ENCODE peak calls at places on chromosomes 6 and 20, in eight cellular contexts. O is stimulated activated naive CD8-positive, alpha-beta T cell treated with anti-CD3 and anti-CD28 coated beads, Interleukin-15, amount 100 ng/mL, for 72 hours; Y is germinal center; K is GM03348; Q is heart right ventricle; L is astrocyte of the spinal cord; H is GM04503; X is ovary. A is an unnamed sample.

GRCh38 chr20:41910558-41910957 is 292.4 kb upstream of the CHD6 start:
- DNase-seq in O (no peak), Y (no peak), K (no peak), Q (no peak), L (no peak), H (no peak), X (no peak), A (no peak)

GRCh38 chr20:4046311-4046924 is 31.1 kb upstream of the RNF24 start:
- DNase-seq in O (no peak), Y (no peak), K (no peak), Q (no peak), L (no peak), H (no peak), X (no peak), A (no peak)

GRCh38 chr6:14396826-14397517 is 279.4 kb downstream of the CD83 start:
- DNase-seq in O (peak), Y (peak), K (peak), Q (no peak), L (peak), H (no peak), X (no peak), A (no peak)

GRCh38 chr6:155106456-155107107 is 111.5 kb downstream of the TIAM2 start:
- DNase-seq in O (no peak), Y (no peak), K (peak), Q (no peak), L (no peak), H (no peak), X (no peak), A (no peak)

GRCh38 chr6:4396032-4396431 is 260.7 kb upstream of the ECI2 start:
- DNase-seq in O (no peak), Y (no peak), K (no peak), Q (no peak), L (no peak), H (no peak), X (no peak), A (no peak)

GRCh38 chr20:1734269-1734858 is 76.8 kb upstream of the SIRPG start:
- DNase-seq in O (no peak), Y (no peak), K (peak), Q (no peak), L (peak), H (peak), X (no peak), A (no peak)

GRCh38 chr20:11569163-11569562 is 348.5 kb upstream of the BTBD3 start:
- DNase-seq in O (no peak), Y (no peak), K (no peak), Q (no peak), L (no peak), H (no peak), X (no peak), A (no peak)

GRCh38 chr20:37315293-37316110 is 26.0 kb downstream of the MANBAL start:
- DNase-seq in O (no peak), Y (peak), K (peak), Q (peak), L (peak), H (no peak), X (peak), A (no peak)

GRCh38 chr6:97497713-97498331 is 214.8 kb upstream of the MMS22L start:
- DNase-seq in O (peak), Y (peak), K (peak), Q (peak), L (peak), H (peak), X (no peak), A (peak)

GRCh38 chr6:111486921-111487320 is 3.9 kb upstream of the REV3L start:
- DNase-seq in O (no peak), Y (no peak), K (no peak), Q (no peak), L (no peak), H (no peak), X (no peak), A (no peak)

GRCh38 chr6:131822119-131822518 is 14.3 kb downstream of the ENPP1 start:
- DNase-seq in O (no peak), Y (no peak), K (no peak), Q (no peak), L (no peak), H (no peak), X (no peak), A (no peak)

GRCh38 chr6:131548441-131548840 is 24.6 kb upstream of the ARG1 start:
- DNase-seq in O (no peak), Y (no peak), K (no peak), Q (no peak), L (no peak), H (no peak), X (no peak), A (no peak)

GRCh38 chr6:170229851-170230519 is 60.9 kb downstream of the DLL1 start:
- DNase-seq in O (no peak), Y (no peak), K (no peak), Q (no peak), L (no peak), H (no peak), X (no peak), A (no peak)

GRCh38 chr6:77178821-77179220 is 284.5 kb downstream of the HTR1B start:
- DNase-seq in O (no peak), Y (no peak), K (peak), Q (no peak), L (peak), H (peak), X (no peak), A (no peak)

GRCh38 chr6:144660545-144660944 is 375.4 kb downstream of the UTRN start:
- DNase-seq in O (no peak), Y (no peak), K (no peak), Q (no peak), L (no peak), H (no peak), X (no peak), A (no peak)

GRCh38 chr20:3980260-3981131 is 34.9 kb downstream of the RNF24 start:
- DNase-seq in O (peak), Y (peak), K (peak), Q (no peak), L (peak), H (peak), X (peak), A (peak)

GRCh38 chr20:19815553-19815991 is 57.5 kb downstream of the RIN2 start:
- DNase-seq in O (no peak), Y (peak), K (peak), Q (no peak), L (peak), H (peak), X (no peak), A (no peak)